ENCODE peak calls at places on chromosomes 3 and 15, in four cellular contexts. L, R, H and O are unnamed samples.

GRCh38 chr3:158950131-158950901 is 148.5 kb downstream of the MFSD1 start:
- DNase-seq in L (no peak), R (no peak), H (no peak), O (no peak)

GRCh38 chr3:51544011-51544775 is 5.7 kb downstream of the RAD54L2 start:
- DNase-seq in L (no peak), R (no peak), H (no peak), O (no peak)

GRCh38 chr3:65593780-65594752 is 444.7 kb downstream of the MAGI1 start:
- DNase-seq in L (no peak), R (no peak), H (no peak), O (no peak)

GRCh38 chr3:46867550-46867898 is 4.3 kb upstream of the MYL3 start:
- DNase-seq in L (peak; percentile 24), R (peak; percentile 49), H (no peak), O (no peak)

GRCh38 chr3:45034612-45035252 is 8.6 kb downstream of the CLEC3B start:
- DNase-seq in L (peak; percentile 46), R (no peak), H (peak; percentile 7), O (no peak)

GRCh38 chr3:105385868-105386508 is 19.3 kb downstream of the ALCAM start:
- DNase-seq in L (no peak), R (no peak), H (no peak), O (no peak)

GRCh38 chr3:39140341-39140971 is 12.9 kb downstream of the CSRNP1 start:
- DNase-seq in L (no peak), R (no peak), H (no peak), O (no peak)

GRCh38 chr3:52121459-52121795 is 32.8 kb downstream of the POC1A start:
- DNase-seq in L (peak; percentile 11), R (no peak), H (no peak), O (no peak)

GRCh38 chr3:197520311-197521276 is 35.2 kb downstream of the BDH1 start:
- DNase-seq in L (no peak), R (peak; percentile 73), H (no peak), O (peak; percentile 51)

GRCh38 chr3:158970006-158970405 is 168.2 kb downstream of the MFSD1 start:
- DNase-seq in L (no peak), R (no peak), H (no peak), O (no peak)

GRCh38 chr15:67880651-67881182 is 40.9 kb upstream of the RNU6-1 start:
- DNase-seq in L (no peak), R (no peak), H (no peak), O (no peak)

GRCh38 chr15:81968691-81969090 is 77.1 kb downstream of the MEX3B start:
- DNase-seq in L (no peak), R (no peak), H (no peak), O (no peak)

GRCh38 chr3:10292505-10293419 is at the start of gene GHRL:
- DNase-seq in L (no peak), R (no peak), H (no peak), O (no peak)

GRCh38 chr3:123421353-123422174 is 27.3 kb downstream of the ADCY5 start:
- DNase-seq in L (no peak), R (no peak), H (no peak), O (no peak)